ENCODE peak calls at places on chromosomes 1 and 21, in five cellular contexts. One of them, this sample, is unnamed.

GRCh38 chr1:165659581-165659895 is 28.5 kb downstream of the MGST3 start:
- DNase-seq in fibroblast of lung: no peak
- DNase-seq in astrocyte of the spinal cord: no peak
- DNase-seq in HL-60: no peak
- DNase-seq in transverse colon: no peak
- DNase-seq in this sample: no peak

GRCh38 chr1:40901886-40902633 is 39.9 kb upstream of the CITED4 start:
- DNase-seq in fibroblast of lung: peak
- DNase-seq in astrocyte of the spinal cord: peak
- DNase-seq in HL-60: no peak
- DNase-seq in transverse colon: no peak
- DNase-seq in this sample: peak

GRCh38 chr1:206556748-206557635 is 49.7 kb downstream of the RASSF5 start:
- DNase-seq in fibroblast of lung: peak
- DNase-seq in astrocyte of the spinal cord: peak
- DNase-seq in HL-60: peak
- DNase-seq in transverse colon: peak
- DNase-seq in this sample: no peak

GRCh38 chr1:94246692-94247145 is 9.3 kb upstream of the ARHGAP29 start:
- DNase-seq in fibroblast of lung: no peak
- DNase-seq in astrocyte of the spinal cord: no peak
- DNase-seq in HL-60: no peak
- DNase-seq in transverse colon: no peak
- DNase-seq in this sample: no peak

GRCh38 chr1:184935919-184936798 is 38.1 kb downstream of the NIBAN1 start:
- DNase-seq in fibroblast of lung: peak
- DNase-seq in astrocyte of the spinal cord: no peak
- DNase-seq in HL-60: no peak
- DNase-seq in transverse colon: no peak
- DNase-seq in this sample: no peak

GRCh38 chr21:38027901-38028300 is 111.6 kb upstream of the KCNJ6 start:
- DNase-seq in fibroblast of lung: no peak
- DNase-seq in astrocyte of the spinal cord: no peak
- DNase-seq in HL-60: no peak
- DNase-seq in transverse colon: no peak
- DNase-seq in this sample: no peak

GRCh38 chr1:103492003-103492665 is 33.4 kb upstream of the RNPC3 start:
- DNase-seq in fibroblast of lung: peak
- DNase-seq in astrocyte of the spinal cord: no peak
- DNase-seq in HL-60: no peak
- DNase-seq in transverse colon: no peak
- DNase-seq in this sample: peak

GRCh38 chr1:62688687-62689085 is 500 bp upstream of the DOCK7 start:
- DNase-seq in fibroblast of lung: peak
- DNase-seq in astrocyte of the spinal cord: no peak
- DNase-seq in HL-60: peak
- DNase-seq in transverse colon: no peak
- DNase-seq in this sample: no peak

GRCh38 chr21:14880922-14881321 is 183.9 kb downstream of the NRIP1 start:
- DNase-seq in fibroblast of lung: peak
- DNase-seq in astrocyte of the spinal cord: peak
- DNase-seq in HL-60: no peak
- DNase-seq in transverse colon: no peak
- DNase-seq in this sample: peak

GRCh38 chr1:230661976-230662375 is 19.7 kb downstream of the COG2 start:
- DNase-seq in fibroblast of lung: no peak
- DNase-seq in astrocyte of the spinal cord: no peak
- DNase-seq in HL-60: peak
- DNase-seq in transverse colon: no peak
- DNase-seq in this sample: no peak

GRCh38 chr1:234371414-234371813 is 1.8 kb upstream of the COA6 start:
- DNase-seq in fibroblast of lung: no peak
- DNase-seq in astrocyte of the spinal cord: no peak
- DNase-seq in HL-60: no peak
- DNase-seq in transverse colon: no peak
- DNase-seq in this sample: no peak

GRCh38 chr1:19043579-19044443 is 87.3 kb upstream of the IFFO2 start:
- DNase-seq in fibroblast of lung: no peak
- DNase-seq in astrocyte of the spinal cord: no peak
- DNase-seq in HL-60: no peak
- DNase-seq in transverse colon: no peak
- DNase-seq in this sample: no peak

GRCh38 chr1:60571811-60572210 is 498.2 kb upstream of the C1orf87 start:
- DNase-seq in fibroblast of lung: peak
- DNase-seq in astrocyte of the spinal cord: peak
- DNase-seq in HL-60: no peak
- DNase-seq in transverse colon: no peak
- DNase-seq in this sample: peak

GRCh38 chr1:167687919-167688519 is 33.8 kb upstream of the MPZL1 start:
- DNase-seq in fibroblast of lung: peak
- DNase-seq in astrocyte of the spinal cord: peak
- DNase-seq in HL-60: peak
- DNase-seq in transverse colon: peak
- DNase-seq in this sample: peak

GRCh38 chr1:109275706-109276345 is 7.1 kb downstream of the PSRC1 start:
- DNase-seq in fibroblast of lung: no peak
- DNase-seq in astrocyte of the spinal cord: peak
- DNase-seq in HL-60: no peak
- DNase-seq in transverse colon: no peak
- DNase-seq in this sample: no peak

GRCh38 chr1:224182057-224182865 is 779 bp upstream of the DEGS1 start:
- DNase-seq in fibroblast of lung: no peak
- DNase-seq in astrocyte of the spinal cord: no peak
- DNase-seq in HL-60: peak
- DNase-seq in transverse colon: peak
- DNase-seq in this sample: no peak

GRCh38 chr1:8448906-8449661 is 131.2 kb downstream of the SLC45A1 start:
- DNase-seq in fibroblast of lung: peak
- DNase-seq in astrocyte of the spinal cord: peak
- DNase-seq in HL-60: no peak
- DNase-seq in transverse colon: no peak
- DNase-seq in this sample: peak

GRCh38 chr1:84847253-84848247 is 45.5 kb downstream of the LPAR3 start:
- DNase-seq in fibroblast of lung: peak
- DNase-seq in astrocyte of the spinal cord: peak
- DNase-seq in HL-60: peak
- DNase-seq in transverse colon: peak
- DNase-seq in this sample: peak

GRCh38 chr1:39167632-39168209 is 36.8 kb upstream of the MACF1 start:
- DNase-seq in fibroblast of lung: peak
- DNase-seq in astrocyte of the spinal cord: no peak
- DNase-seq in HL-60: no peak
- DNase-seq in transverse colon: no peak
- DNase-seq in this sample: no peak

GRCh38 chr21:17585875-17586450 is 26.7 kb downstream of the BTG3 start:
- DNase-seq in fibroblast of lung: peak
- DNase-seq in astrocyte of the spinal cord: peak
- DNase-seq in HL-60: peak
- DNase-seq in transverse colon: no peak
- DNase-seq in this sample: no peak

GRCh38 chr1:86914998-86915736 is 732 bp downstream of the HS2ST1 start:
- DNase-seq in fibroblast of lung: peak
- DNase-seq in astrocyte of the spinal cord: peak
- DNase-seq in HL-60: peak
- DNase-seq in transverse colon: peak
- DNase-seq in this sample: peak

GRCh38 chr1:27526569-27527222 is 36.7 kb upstream of the WASF2 start:
- DNase-seq in fibroblast of lung: no peak
- DNase-seq in astrocyte of the spinal cord: no peak
- DNase-seq in HL-60: peak
- DNase-seq in transverse colon: no peak
- DNase-seq in this sample: no peak

GRCh38 chr1:227190321-227190720 is 128.0 kb downstream of the CDC42BPA start:
- DNase-seq in fibroblast of lung: peak
- DNase-seq in astrocyte of the spinal cord: no peak
- DNase-seq in HL-60: no peak
- DNase-seq in transverse colon: no peak
- DNase-seq in this sample: no peak

GRCh38 chr1:244397086-244397485 is 54.6 kb downstream of the ADSS2 start:
- DNase-seq in fibroblast of lung: no peak
- DNase-seq in astrocyte of the spinal cord: no peak
- DNase-seq in HL-60: no peak
- DNase-seq in transverse colon: no peak
- DNase-seq in this sample: no peak

GRCh38 chr1:111503585-111504060 is at the start of the genes ADORA3 and TMIGD3:
- DNase-seq in fibroblast of lung: no peak
- DNase-seq in astrocyte of the spinal cord: no peak
- DNase-seq in HL-60: peak
- DNase-seq in transverse colon: peak
- DNase-seq in this sample: no peak
- H3K4me3 ChIP-seq in fibroblast of lung: no peak
- H3K4me3 ChIP-seq in astrocyte of the spinal cord: no peak
- H3K4me3 ChIP-seq in HL-60: no peak
- H3K4me3 ChIP-seq in transverse colon: no peak
- H3K4me3 ChIP-seq in this sample: no peak

GRCh38 chr21:33557447-33557846 is 14.6 kb downstream of the SON start:
- DNase-seq in fibroblast of lung: no peak
- DNase-seq in astrocyte of the spinal cord: no peak
- DNase-seq in HL-60: no peak
- DNase-seq in transverse colon: no peak
- DNase-seq in this sample: no peak
- H3K4me3 ChIP-seq in fibroblast of lung: no peak
- H3K4me3 ChIP-seq in astrocyte of the spinal cord: no peak
- H3K4me3 ChIP-seq in HL-60: no peak
- H3K4me3 ChIP-seq in transverse colon: no peak
- H3K4me3 ChIP-seq in this sample: no peak

GRCh38 chr1:24319962-24320361 is 805 bp downstream of the GRHL3 start:
- DNase-seq in fibroblast of lung: no peak
- DNase-seq in astrocyte of the spinal cord: no peak
- DNase-seq in HL-60: no peak
- DNase-seq in transverse colon: no peak
- DNase-seq in this sample: no peak
- H3K4me3 ChIP-seq in fibroblast of lung: no peak
- H3K4me3 ChIP-seq in astrocyte of the spinal cord: no peak
- H3K4me3 ChIP-seq in HL-60: no peak
- H3K4me3 ChIP-seq in transverse colon: no peak
- H3K4me3 ChIP-seq in this sample: no peak

DNA sequence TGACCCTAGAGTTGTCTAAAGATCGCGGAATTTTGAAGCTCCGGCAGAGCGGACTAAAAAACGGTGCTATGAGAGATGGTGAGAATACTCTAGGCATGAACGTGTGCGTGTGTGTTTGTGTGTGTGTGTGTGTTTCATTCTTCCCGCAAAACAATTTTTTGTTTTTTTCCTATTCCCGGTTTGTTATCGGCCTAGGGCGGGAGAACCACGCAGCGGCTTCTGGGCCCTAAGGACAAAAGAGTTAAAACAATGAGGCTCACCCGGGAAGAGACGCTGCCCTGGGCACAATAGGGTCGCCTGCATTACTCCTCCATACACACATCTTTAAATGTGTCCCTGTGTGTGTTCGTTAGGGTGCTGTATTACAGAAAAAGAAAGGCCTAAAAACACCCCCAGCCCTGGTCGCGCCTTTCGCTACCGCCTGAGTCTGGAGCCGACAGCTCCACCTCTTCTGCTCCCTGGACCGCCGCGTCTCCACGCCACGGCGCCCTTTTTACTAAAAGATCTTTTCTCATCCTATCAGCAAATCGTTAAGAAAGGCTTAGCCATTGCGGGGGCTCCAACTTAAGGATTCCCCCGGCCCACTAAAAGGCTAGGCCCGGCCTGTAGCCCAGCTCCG is 3.0 kb downstream of the TBX15 start:
- DNase-seq in fibroblast of lung: no peak
- DNase-seq in astrocyte of the spinal cord: no peak
- DNase-seq in HL-60: no peak
- DNase-seq in transverse colon: no peak
- DNase-seq in this sample: no peak
- H3K4me3 ChIP-seq in fibroblast of lung: no peak
- H3K4me3 ChIP-seq in astrocyte of the spinal cord: peak
- H3K4me3 ChIP-seq in HL-60: no peak
- H3K4me3 ChIP-seq in transverse colon: no peak
- H3K4me3 ChIP-seq in this sample: peak

GRCh38 chr21:32612075-32612998 is at the start of gene CFAP298:
- DNase-seq in fibroblast of lung: peak
- DNase-seq in astrocyte of the spinal cord: peak
- DNase-seq in HL-60: peak
- DNase-seq in transverse colon: peak
- DNase-seq in this sample: peak

GRCh38 chr21:32611471-32611997 is 643 bp downstream of the CFAP298 start:
- DNase-seq in fibroblast of lung: no peak
- DNase-seq in astrocyte of the spinal cord: peak
- DNase-seq in HL-60: peak
- DNase-seq in transverse colon: peak
- DNase-seq in this sample: no peak

GRCh38 chr21:32612999-32613337 is 791 bp upstream of the CFAP298 start:
- DNase-seq in fibroblast of lung: no peak
- DNase-seq in astrocyte of the spinal cord: no peak
- DNase-seq in HL-60: no peak
- DNase-seq in transverse colon: no peak
- DNase-seq in this sample: no peak

GRCh38 chr21:32613436-32614043 is 1.4 kb upstream of the CFAP298 start:
- DNase-seq in fibroblast of lung: no peak
- DNase-seq in astrocyte of the spinal cord: no peak
- DNase-seq in HL-60: no peak
- DNase-seq in transverse colon: no peak
- DNase-seq in this sample: no peak
- H3K4me3 ChIP-seq in fibroblast of lung: peak
- H3K4me3 ChIP-seq in astrocyte of the spinal cord: peak
- H3K4me3 ChIP-seq in HL-60: peak
- H3K4me3 ChIP-seq in transverse colon: peak
- H3K4me3 ChIP-seq in this sample: peak

This sample was measured in skeletal muscle cell.